ENCODE peak calls at places on chromosomes 7 and 10, in ten cellular contexts. One of them, this sample, is unnamed. For H3K9me3, the result is how much of the 10 kb centered on the place peaks cover.

GRCh38 chr7:13989138-13989943 is at the start of gene ETV1:
- DNase-seq in SJSA1: peak
- DNase-seq in right lobe of liver: peak
- DNase-seq in cardiac muscle cell: peak
- DNase-seq in fibroblast of lung: peak
- DNase-seq in CD8-positive, alpha-beta memory T cell: no peak
- DNase-seq in upper lobe of left lung: peak
- DNase-seq in adrenal gland: peak
- DNase-seq in right cardiac atrium: peak
- DNase-seq in psoas muscle: peak
- DNase-seq in this sample: no peak

GRCh38 chr7:70354409-70355169 is 756.3 kb downstream of the AUTS2 start:
- DNase-seq in SJSA1: no peak
- DNase-seq in right lobe of liver: no peak
- DNase-seq in cardiac muscle cell: no peak
- DNase-seq in fibroblast of lung: no peak
- DNase-seq in CD8-positive, alpha-beta memory T cell: no peak
- DNase-seq in upper lobe of left lung: no peak
- DNase-seq in adrenal gland: no peak
- DNase-seq in right cardiac atrium: no peak
- DNase-seq in psoas muscle: no peak
- DNase-seq in this sample: no peak

GRCh38 chr7:114715907-114716306 is 206.0 kb upstream of the MDFIC start:
- DNase-seq in SJSA1: no peak
- DNase-seq in right lobe of liver: no peak
- DNase-seq in cardiac muscle cell: no peak
- DNase-seq in fibroblast of lung: peak
- DNase-seq in CD8-positive, alpha-beta memory T cell: no peak
- DNase-seq in upper lobe of left lung: no peak
- DNase-seq in adrenal gland: no peak
- DNase-seq in right cardiac atrium: no peak
- DNase-seq in psoas muscle: no peak
- DNase-seq in this sample: no peak

GRCh38 chr7:131103997-131104396 is 223.7 kb upstream of the MKLN1 start:
- DNase-seq in SJSA1: peak
- DNase-seq in right lobe of liver: no peak
- DNase-seq in cardiac muscle cell: no peak
- DNase-seq in fibroblast of lung: peak
- DNase-seq in CD8-positive, alpha-beta memory T cell: no peak
- DNase-seq in upper lobe of left lung: no peak
- DNase-seq in adrenal gland: no peak
- DNase-seq in right cardiac atrium: no peak
- DNase-seq in psoas muscle: no peak
- DNase-seq in this sample: no peak

GRCh38 chr7:80053098-80053497 is 81.5 kb upstream of the GNAI1 start:
- DNase-seq in SJSA1: no peak
- DNase-seq in right lobe of liver: no peak
- DNase-seq in cardiac muscle cell: peak
- DNase-seq in fibroblast of lung: no peak
- DNase-seq in CD8-positive, alpha-beta memory T cell: no peak
- DNase-seq in upper lobe of left lung: no peak
- DNase-seq in adrenal gland: no peak
- DNase-seq in right cardiac atrium: no peak
- DNase-seq in psoas muscle: no peak
- DNase-seq in this sample: no peak

GRCh38 chr7:102287465-102288146 is 938 bp downstream of the SH2B2 start:
- DNase-seq in SJSA1: peak
- DNase-seq in right lobe of liver: peak
- DNase-seq in cardiac muscle cell: peak
- DNase-seq in fibroblast of lung: peak
- DNase-seq in CD8-positive, alpha-beta memory T cell: no peak
- DNase-seq in upper lobe of left lung: no peak
- DNase-seq in adrenal gland: peak
- DNase-seq in right cardiac atrium: peak
- DNase-seq in psoas muscle: no peak
- DNase-seq in this sample: no peak

GRCh38 chr10:119754085-119754484 is 28.2 kb downstream of the INPP5F start:
- DNase-seq in SJSA1: no peak
- DNase-seq in right lobe of liver: no peak
- DNase-seq in cardiac muscle cell: peak
- DNase-seq in fibroblast of lung: no peak
- DNase-seq in CD8-positive, alpha-beta memory T cell: no peak
- DNase-seq in upper lobe of left lung: no peak
- DNase-seq in adrenal gland: no peak
- DNase-seq in right cardiac atrium: no peak
- DNase-seq in psoas muscle: no peak
- DNase-seq in this sample: no peak

GRCh38 chr7:6392712-6393666 is 54.8 kb downstream of the DAGLB start:
- DNase-seq in SJSA1: peak
- DNase-seq in right lobe of liver: no peak
- DNase-seq in cardiac muscle cell: peak
- DNase-seq in fibroblast of lung: peak
- DNase-seq in CD8-positive, alpha-beta memory T cell: no peak
- DNase-seq in upper lobe of left lung: no peak
- DNase-seq in adrenal gland: peak
- DNase-seq in right cardiac atrium: peak
- DNase-seq in psoas muscle: peak
- DNase-seq in this sample: no peak

GRCh38 chr7:28512648-28513435 is 100.5 kb downstream of the CREB5 start:
- DNase-seq in SJSA1: no peak
- DNase-seq in right lobe of liver: no peak
- DNase-seq in cardiac muscle cell: no peak
- DNase-seq in fibroblast of lung: no peak
- DNase-seq in CD8-positive, alpha-beta memory T cell: no peak
- DNase-seq in upper lobe of left lung: no peak
- DNase-seq in adrenal gland: no peak
- DNase-seq in right cardiac atrium: no peak
- DNase-seq in psoas muscle: no peak
- DNase-seq in this sample: no peak

GRCh38 chr10:26407406-26407969 is 30.7 kb upstream of the APBB1IP start:
- DNase-seq in SJSA1: no peak
- DNase-seq in right lobe of liver: no peak
- DNase-seq in cardiac muscle cell: no peak
- DNase-seq in fibroblast of lung: no peak
- DNase-seq in CD8-positive, alpha-beta memory T cell: no peak
- DNase-seq in upper lobe of left lung: no peak
- DNase-seq in adrenal gland: no peak
- DNase-seq in right cardiac atrium: no peak
- DNase-seq in psoas muscle: no peak
- DNase-seq in this sample: no peak

GRCh38 chr7:100435401-100436304 is 644 bp downstream of the PPP1R35 start:
- DNase-seq in SJSA1: peak
- DNase-seq in right lobe of liver: peak
- DNase-seq in cardiac muscle cell: peak
- DNase-seq in fibroblast of lung: no peak
- DNase-seq in CD8-positive, alpha-beta memory T cell: peak
- DNase-seq in upper lobe of left lung: peak
- DNase-seq in adrenal gland: peak
- DNase-seq in right cardiac atrium: peak
- DNase-seq in psoas muscle: peak
- DNase-seq in this sample: peak

GRCh38 chr7:135930565-135931423 is 46.4 kb downstream of the MTPN start:
- DNase-seq in SJSA1: peak
- DNase-seq in right lobe of liver: no peak
- DNase-seq in cardiac muscle cell: peak
- DNase-seq in fibroblast of lung: no peak
- DNase-seq in CD8-positive, alpha-beta memory T cell: no peak
- DNase-seq in upper lobe of left lung: no peak
- DNase-seq in adrenal gland: no peak
- DNase-seq in right cardiac atrium: no peak
- DNase-seq in psoas muscle: no peak
- DNase-seq in this sample: no peak

GRCh38 chr10:85902046-85902445 is 464.5 kb downstream of the GRID1 start:
- DNase-seq in SJSA1: no peak
- DNase-seq in right lobe of liver: no peak
- DNase-seq in cardiac muscle cell: no peak
- DNase-seq in fibroblast of lung: no peak
- DNase-seq in CD8-positive, alpha-beta memory T cell: no peak
- DNase-seq in upper lobe of left lung: no peak
- DNase-seq in adrenal gland: no peak
- DNase-seq in right cardiac atrium: no peak
- DNase-seq in psoas muscle: no peak
- DNase-seq in this sample: no peak

GRCh38 chr7:27107391-27107900 is 5.0 kb upstream of the HOXA2 start:
- DNase-seq in SJSA1: no peak
- DNase-seq in right lobe of liver: no peak
- DNase-seq in cardiac muscle cell: no peak
- DNase-seq in fibroblast of lung: peak
- DNase-seq in CD8-positive, alpha-beta memory T cell: no peak
- DNase-seq in upper lobe of left lung: no peak
- DNase-seq in adrenal gland: peak
- DNase-seq in right cardiac atrium: no peak
- DNase-seq in psoas muscle: no peak
- DNase-seq in this sample: no peak

GRCh38 chr10:4686644-4686996 is 139.4 kb upstream of the AKR1E2 start:
- DNase-seq in SJSA1: peak
- DNase-seq in right lobe of liver: no peak
- DNase-seq in cardiac muscle cell: no peak
- DNase-seq in fibroblast of lung: no peak
- DNase-seq in CD8-positive, alpha-beta memory T cell: no peak
- DNase-seq in upper lobe of left lung: no peak
- DNase-seq in adrenal gland: no peak
- DNase-seq in right cardiac atrium: no peak
- DNase-seq in psoas muscle: no peak
- DNase-seq in this sample: no peak

GRCh38 chr10:58856508-58857240 is 319.8 kb upstream of the PHYHIPL start:
- DNase-seq in SJSA1: peak
- DNase-seq in right lobe of liver: no peak
- DNase-seq in cardiac muscle cell: peak
- DNase-seq in fibroblast of lung: peak
- DNase-seq in CD8-positive, alpha-beta memory T cell: no peak
- DNase-seq in upper lobe of left lung: no peak
- DNase-seq in adrenal gland: peak
- DNase-seq in right cardiac atrium: no peak
- DNase-seq in psoas muscle: peak
- DNase-seq in this sample: no peak

GRCh38 chr10:112195224-112195623 is 11.7 kb upstream of the GPAM start:
- DNase-seq in SJSA1: no peak
- DNase-seq in right lobe of liver: no peak
- DNase-seq in cardiac muscle cell: no peak
- DNase-seq in fibroblast of lung: no peak
- DNase-seq in CD8-positive, alpha-beta memory T cell: no peak
- DNase-seq in upper lobe of left lung: no peak
- DNase-seq in adrenal gland: no peak
- DNase-seq in right cardiac atrium: no peak
- DNase-seq in psoas muscle: no peak
- DNase-seq in this sample: no peak
- H3K27ac ChIP-seq in SJSA1: no peak
- H3K27ac ChIP-seq in right lobe of liver: no peak
- H3K27ac ChIP-seq in cardiac muscle cell: no peak
- H3K27ac ChIP-seq in fibroblast of lung: no peak
- H3K27ac ChIP-seq in CD8-positive, alpha-beta memory T cell: no peak
- H3K27ac ChIP-seq in upper lobe of left lung: no peak
- H3K27ac ChIP-seq in adrenal gland: no peak
- H3K27ac ChIP-seq in right cardiac atrium: no peak
- H3K27ac ChIP-seq in psoas muscle: no peak
- H3K27ac ChIP-seq in this sample: no peak

GRCh38 chr10:38047666-38048065 is 37.2 kb downstream of the ZNF33A start:
- DNase-seq in SJSA1: no peak
- DNase-seq in right lobe of liver: no peak
- DNase-seq in cardiac muscle cell: no peak
- DNase-seq in fibroblast of lung: no peak
- DNase-seq in CD8-positive, alpha-beta memory T cell: no peak
- DNase-seq in upper lobe of left lung: no peak
- DNase-seq in adrenal gland: no peak
- DNase-seq in right cardiac atrium: no peak
- DNase-seq in psoas muscle: no peak
- DNase-seq in this sample: no peak

GRCh38 chr10:38045129-38045528 is 34.7 kb downstream of the ZNF33A start:
- DNase-seq in SJSA1: no peak
- DNase-seq in right lobe of liver: no peak
- DNase-seq in cardiac muscle cell: no peak
- DNase-seq in fibroblast of lung: no peak
- DNase-seq in CD8-positive, alpha-beta memory T cell: no peak
- DNase-seq in upper lobe of left lung: no peak
- DNase-seq in adrenal gland: no peak
- DNase-seq in right cardiac atrium: no peak
- DNase-seq in psoas muscle: no peak
- DNase-seq in this sample: no peak

GRCh38 chr10:38054361-38054797 is 39.8 kb upstream of the ZNF37A start:
- DNase-seq in SJSA1: no peak
- DNase-seq in right lobe of liver: no peak
- DNase-seq in cardiac muscle cell: no peak
- DNase-seq in fibroblast of lung: peak
- DNase-seq in CD8-positive, alpha-beta memory T cell: no peak
- DNase-seq in upper lobe of left lung: no peak
- DNase-seq in adrenal gland: no peak
- DNase-seq in right cardiac atrium: no peak
- DNase-seq in psoas muscle: no peak
- DNase-seq in this sample: no peak

DNA sequence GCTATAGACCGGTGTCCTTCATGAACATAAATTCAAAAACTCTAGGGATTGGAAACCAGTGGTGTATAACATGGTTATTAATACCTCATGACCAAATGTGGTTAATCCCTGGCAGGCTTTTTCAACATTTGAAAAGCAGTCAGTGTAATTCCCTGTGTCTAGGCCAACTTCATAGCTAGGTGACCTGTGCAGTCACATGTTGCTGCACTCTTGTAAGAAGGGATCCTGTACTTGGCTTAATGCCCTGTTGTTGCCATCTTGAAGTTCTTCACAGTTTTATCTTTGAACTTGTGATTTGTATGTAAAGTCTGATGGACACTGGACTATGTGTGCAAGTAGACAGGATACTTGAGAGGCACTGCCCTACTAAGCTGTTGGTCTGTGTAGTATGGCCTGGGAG is 39.7 kb downstream of the ZNF33A start:
- DNase-seq in SJSA1: no peak
- DNase-seq in right lobe of liver: no peak
- DNase-seq in cardiac muscle cell: no peak
- DNase-seq in fibroblast of lung: no peak
- DNase-seq in CD8-positive, alpha-beta memory T cell: no peak
- DNase-seq in upper lobe of left lung: no peak
- DNase-seq in adrenal gland: no peak
- DNase-seq in right cardiac atrium: no peak
- DNase-seq in psoas muscle: no peak
- DNase-seq in this sample: no peak
- H3K9me3 ChIP-seq in SJSA1: under half
- H3K9me3 ChIP-seq in right lobe of liver: under half
- H3K9me3 ChIP-seq in cardiac muscle cell: under half
- H3K9me3 ChIP-seq in fibroblast of lung: under half
- H3K9me3 ChIP-seq in CD8-positive, alpha-beta memory T cell: under half
- H3K9me3 ChIP-seq in upper lobe of left lung: under half
- H3K9me3 ChIP-seq in adrenal gland: under half
- H3K9me3 ChIP-seq in right cardiac atrium: under half
- H3K9me3 ChIP-seq in psoas muscle: under half
- H3K9me3 ChIP-seq in this sample: under half

GRCh38 chr7:64685741-64686140 is 19.8 kb downstream of the ZNF107 start:
- DNase-seq in SJSA1: no peak
- DNase-seq in right lobe of liver: no peak
- DNase-seq in cardiac muscle cell: no peak
- DNase-seq in fibroblast of lung: no peak
- DNase-seq in CD8-positive, alpha-beta memory T cell: no peak
- DNase-seq in upper lobe of left lung: no peak
- DNase-seq in adrenal gland: no peak
- DNase-seq in right cardiac atrium: no peak
- DNase-seq in psoas muscle: no peak
- DNase-seq in this sample: no peak
- H3K27ac ChIP-seq in SJSA1: no peak
- H3K27ac ChIP-seq in right lobe of liver: no peak
- H3K27ac ChIP-seq in cardiac muscle cell: no peak
- H3K27ac ChIP-seq in fibroblast of lung: no peak
- H3K27ac ChIP-seq in CD8-positive, alpha-beta memory T cell: no peak
- H3K27ac ChIP-seq in upper lobe of left lung: no peak
- H3K27ac ChIP-seq in adrenal gland: no peak
- H3K27ac ChIP-seq in right cardiac atrium: no peak
- H3K27ac ChIP-seq in psoas muscle: no peak
- H3K27ac ChIP-seq in this sample: no peak

GRCh38 chr7:17560966-17561365 is 262.5 kb downstream of the AHR start:
- DNase-seq in SJSA1: no peak
- DNase-seq in right lobe of liver: no peak
- DNase-seq in cardiac muscle cell: no peak
- DNase-seq in fibroblast of lung: no peak
- DNase-seq in CD8-positive, alpha-beta memory T cell: no peak
- DNase-seq in upper lobe of left lung: no peak
- DNase-seq in adrenal gland: no peak
- DNase-seq in right cardiac atrium: no peak
- DNase-seq in psoas muscle: no peak
- DNase-seq in this sample: no peak
- H3K9me3 ChIP-seq in SJSA1: under half
- H3K9me3 ChIP-seq in right lobe of liver: under half
- H3K9me3 ChIP-seq in cardiac muscle cell: under half
- H3K9me3 ChIP-seq in fibroblast of lung: under half
- H3K9me3 ChIP-seq in CD8-positive, alpha-beta memory T cell: under half
- H3K9me3 ChIP-seq in upper lobe of left lung: under half
- H3K9me3 ChIP-seq in adrenal gland: under half
- H3K9me3 ChIP-seq in right cardiac atrium: under half
- H3K9me3 ChIP-seq in psoas muscle: under half
- H3K9me3 ChIP-seq in this sample: under half

This sample was measured in effector memory CD4-positive, alpha-beta T cell.